ENCODE peak calls at places on chromosomes 6 and 20, in five cellular contexts. O, N, H, F and M are unnamed samples.

GRCh38 chr6:139965393-139965792 is 590.9 kb upstream of the CITED2 start:
- DNase-seq in O (no peak), N (no peak), H (peak), F (no peak), M (no peak)

GRCh38 chr20:24684954-24685691 is 215.7 kb downstream of the SYNDIG1 start:
- DNase-seq in O (no peak), N (no peak), H (no peak), F (no peak), M (no peak)

GRCh38 chr6:3534599-3534998 is 77.7 kb upstream of the SLC22A23 start:
- DNase-seq in O (no peak), N (no peak), H (no peak), F (no peak), M (no peak)

GRCh38 chr6:40796280-40797223 is 209.4 kb upstream of the LRFN2 start:
- DNase-seq in O (no peak), N (no peak), H (peak), F (no peak), M (peak)

GRCh38 chr6:141464490-141464889 is 668.2 kb upstream of the GJE1 start:
- DNase-seq in O (no peak), N (no peak), H (peak), F (no peak), M (peak)

GRCh38 chr6:30007132-30007764 is 53.8 kb upstream of the POLR1H start:
- DNase-seq in O (no peak), N (no peak), H (no peak), F (no peak), M (no peak)

GRCh38 chr6:75381878-75382633 is 97.5 kb upstream of the TMEM30A start:
- DNase-seq in O (no peak), N (peak), H (peak), F (no peak), M (no peak)

GRCh38 chr6:126444874-126445273 is 105.0 kb downstream of the CENPW start:
- DNase-seq in O (no peak), N (no peak), H (no peak), F (no peak), M (no peak)

GRCh38 chr6:25130518-25130917 is 148.7 kb upstream of the CARMIL1 start:
- DNase-seq in O (no peak), N (no peak), H (peak), F (no peak), M (no peak)

GRCh38 chr20:63833776-63834544 is 2.9 kb upstream of the ZBTB46 start:
- DNase-seq in O (no peak), N (no peak), H (no peak), F (no peak), M (no peak)

GRCh38 chr6:152188011-152188410 is 380.5 kb downstream of the ESR1 start:
- DNase-seq in O (no peak), N (no peak), H (no peak), F (no peak), M (no peak)

GRCh38 chr6:148343383-148343782 is 745 bp downstream of the SASH1 start:
- DNase-seq in O (no peak), N (no peak), H (peak), F (no peak), M (no peak)

GRCh38 chr6:41306187-41306854 is 19.8 kb upstream of the TREM1 start:
- DNase-seq in O (peak), N (peak), H (peak), F (peak), M (no peak)

GRCh38 chr20:23873370-23874015 is 6.1 kb downstream of the CST5 start:
- DNase-seq in O (no peak), N (no peak), H (no peak), F (no peak), M (no peak)

DNA sequence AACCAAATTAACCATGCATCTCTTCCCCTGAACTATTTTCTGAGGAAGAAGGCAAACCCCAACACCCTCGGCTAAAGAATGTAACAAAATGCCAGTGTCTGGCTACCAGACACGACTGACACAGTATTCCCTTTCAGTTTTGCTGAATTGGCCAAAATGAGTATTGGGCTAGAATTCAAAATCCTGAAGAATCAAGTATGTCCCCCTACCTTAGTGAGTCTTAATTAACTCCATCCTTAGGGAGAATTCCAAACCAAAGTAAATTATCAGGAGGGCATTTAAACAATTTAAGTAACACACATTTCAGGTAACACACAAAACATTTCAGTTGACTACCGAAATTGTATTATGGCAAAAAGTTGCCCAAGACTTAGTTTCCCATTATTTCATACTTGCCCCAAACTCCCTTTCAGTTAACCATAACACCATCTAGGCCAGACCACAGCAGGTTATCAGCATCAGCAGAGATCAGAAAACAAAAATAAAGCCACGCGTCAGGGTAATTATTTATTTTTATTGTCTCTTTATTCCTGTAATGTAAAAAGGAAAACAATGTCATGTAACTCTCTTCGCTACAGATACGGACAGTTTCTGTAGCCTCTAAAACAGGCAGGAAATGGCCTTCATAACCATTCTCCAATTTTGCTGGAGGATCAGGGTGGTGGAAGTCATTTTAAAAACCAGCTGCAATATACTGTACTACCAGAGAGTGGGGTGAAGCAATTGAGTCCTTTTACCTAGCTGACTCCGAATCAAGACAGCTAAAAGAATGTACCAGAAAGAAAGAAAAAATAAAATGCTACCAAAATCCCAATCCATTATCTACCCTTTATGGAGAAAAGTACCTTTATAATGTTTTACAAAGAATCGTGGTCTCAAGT is 1.9 kb downstream of the SNX5 start:
- DNase-seq in O (no peak), N (no peak), H (peak), F (no peak), M (no peak)
- TF ChIP-seq CTCF in O (peak), N (no peak), H (peak), F (no peak), M (peak)

GRCh38 chr6:143224516-143224915 is 163.8 kb downstream of the AIG1 start:
- DNase-seq in O (no peak), N (no peak), H (no peak), F (no peak), M (no peak)

GRCh38 chr6:143225929-143226328 is 165.2 kb downstream of the AIG1 start:
- DNase-seq in O (no peak), N (no peak), H (no peak), F (no peak), M (no peak)

GRCh38 chr6:143222310-143222709 is 161.6 kb downstream of the AIG1 start:
- DNase-seq in O (no peak), N (no peak), H (no peak), F (no peak), M (no peak)

GRCh38 chr6:143222758-143223334 is 162.2 kb downstream of the AIG1 start:
- DNase-seq in O (no peak), N (no peak), H (no peak), F (no peak), M (no peak)

DNA sequence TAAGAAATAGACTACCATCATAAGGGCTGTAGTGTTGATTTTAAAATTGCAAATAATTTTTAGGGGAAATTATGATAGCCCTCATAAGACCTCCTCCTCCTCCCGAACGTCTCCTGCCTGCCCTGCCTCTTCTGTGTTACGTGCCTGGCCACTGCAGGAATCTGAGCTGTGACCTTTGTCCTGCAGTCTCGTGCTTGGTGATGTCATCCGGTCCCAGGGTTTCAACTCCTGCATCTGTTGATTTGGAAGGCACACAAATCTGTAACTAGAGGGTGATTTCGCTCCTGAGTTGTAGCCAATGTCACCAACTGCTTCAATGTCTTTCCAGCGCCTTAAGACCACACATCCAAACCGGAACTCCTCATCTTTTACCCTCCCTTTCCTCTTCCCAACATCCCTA is 163.2 kb downstream of the AIG1 start:
- DNase-seq in O (peak), N (no peak), H (peak), F (no peak), M (peak)
- H3K27ac ChIP-seq in O (no peak), N (no peak), H (no peak), F (no peak), M (peak)

GRCh38 chr6:64507661-64508060 is 872.1 kb downstream of the PHF3 start:
- DNase-seq in O (no peak), N (no peak), H (no peak), F (no peak), M (no peak)

GRCh38 chr6:64504509-64504908 is 868.9 kb downstream of the PHF3 start:
- DNase-seq in O (no peak), N (no peak), H (peak), F (no peak), M (no peak)

GRCh38 chr6:64505312-64505711 is 869.7 kb downstream of the PHF3 start:
- DNase-seq in O (no peak), N (peak), H (no peak), F (no peak), M (no peak)
- TF ChIP-seq CTCF in O (no peak), N (peak), H (peak), F (no peak), M (no peak)

GRCh38 chr20:51562334-51563140 is 20.0 kb upstream of the NFATC2 start:
- DNase-seq in O (peak), N (peak), H (peak), F (peak), M (peak)
- H3K27ac ChIP-seq in O (peak), N (peak), H (peak), F (no peak), M (peak)

GRCh38 chr6:135909737-135910387 is 58.4 kb downstream of the PDE7B start:
- DNase-seq in O (peak), N (peak), H (peak), F (peak), M (no peak)
- TF ChIP-seq CTCF in O (peak), N (peak), H (peak), F (peak), M (peak)

GRCh38 chr20:20019123-20019522 is 2.0 kb downstream of the NAA20 start:
- DNase-seq in O (no peak), N (no peak), H (no peak), F (no peak), M (no peak)

GRCh38 chr20:20024942-20025341 is 7.8 kb downstream of the NAA20 start:
- DNase-seq in O (no peak), N (no peak), H (no peak), F (no peak), M (no peak)

GRCh38 chr20:20022498-20022897 is 5.3 kb downstream of the NAA20 start:
- DNase-seq in O (no peak), N (no peak), H (no peak), F (no peak), M (no peak)

GRCh38 chr20:20023395-20023794 is 6.2 kb downstream of the NAA20 start:
- DNase-seq in O (no peak), N (no peak), H (no peak), F (no peak), M (no peak)

DNA sequence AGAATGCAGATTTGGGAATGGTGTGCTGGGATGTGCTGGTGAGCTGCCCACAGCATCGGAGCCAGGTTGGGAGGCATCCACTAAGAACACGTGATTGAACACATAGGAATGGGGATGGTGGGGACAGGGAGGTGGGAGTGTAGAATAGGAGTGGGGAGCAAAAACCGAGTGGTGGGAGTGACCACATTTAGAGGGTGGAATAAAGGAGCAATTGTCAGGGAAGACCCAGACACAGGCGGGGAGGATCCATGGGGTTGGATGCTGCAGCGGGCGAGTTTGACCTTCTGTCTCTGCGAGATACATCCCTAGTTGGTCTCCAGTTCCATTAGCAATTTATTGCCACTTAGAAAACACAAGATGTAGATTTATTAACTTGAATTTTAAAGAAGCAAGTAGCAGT is 4.7 kb downstream of the NAA20 start:
- DNase-seq in O (no peak), N (no peak), H (no peak), F (no peak), M (no peak)
- H3K27ac ChIP-seq in O (no peak), N (no peak), H (no peak), F (no peak), M (no peak)

GRCh38 chr20:4289875-4290274 is 274.5 kb upstream of the RNF24 start:
- DNase-seq in O (no peak), N (no peak), H (no peak), F (peak), M (no peak)
- TF ChIP-seq CTCF in O (no peak), N (peak), H (peak), F (peak), M (no peak)